ENCODE peak calls at places on chromosomes 4 and X, in nine cellular contexts. P is stimulated activated CD4-positive, alpha-beta T cell treated with anti-CD3 and anti-CD28 coated beads, Interleukin-15, amount 100 ng/mL, for 48 hours; W is mesendoderm; B is astrocyte of the hippocampus; G is ACHN; M is choroid plexus epithelial cell; O is amniotic stem cell; I is activated T-cell treated with anti-CD3 and anti-CD28 coated beads, Interleukin-2, amount 50 U/mL, for 1 hour; L is activated T-helper 1 cell treated with Interleukin-2 at 50 U/mL for 16 hours. F is an unnamed sample.

GRCh38 chrX:29617276-29617675 is 598.1 kb upstream of the MAGEB2 start:
- DNase-seq in G (peak), P (no peak), L (no peak), M (peak), O (no peak), B (no peak), I (no peak), W (no peak), F (no peak)

GRCh38 chr4:73421708-73422457 is 14.1 kb upstream of the AFP start:
- DNase-seq in O (no peak), P (no peak), G (no peak), M (no peak), L (no peak), B (no peak), I (no peak), W (no peak), F (no peak)

GRCh38 chr4:85607624-85608023 is 132.7 kb downstream of the ARHGAP24 start:
- DNase-seq in I (no peak), G (no peak), O (no peak), W (no peak), B (no peak), L (no peak), M (no peak), P (no peak), F (no peak)

GRCh38 chr4:2482693-2483092 is 13.8 kb downstream of the RNF4 start:
- DNase-seq in M (peak), G (no peak), L (no peak), I (no peak), W (no peak), P (no peak), O (no peak), B (peak), F (no peak)

GRCh38 chr4:55258152-55258863 is 87.7 kb upstream of the SRD5A3 start:
- DNase-seq in I (no peak), W (no peak), O (no peak), G (no peak), M (no peak), B (no peak), P (no peak), L (no peak), F (no peak)

GRCh38 chrX:49838374-49838773 is 9.3 kb downstream of the PAGE4 start:
- DNase-seq in P (no peak), I (no peak), O (no peak), M (peak), B (peak), L (no peak), W (peak), G (peak), F (no peak)

GRCh38 chr4:120685756-120686278 is 236.7 kb downstream of the PRDM5 start:
- DNase-seq in I (no peak), M (no peak), P (no peak), W (peak), O (no peak), B (no peak), G (no peak), L (no peak), F (no peak)

GRCh38 chr4:932713-933070 is 432 bp downstream of the TMEM175 start:
- DNase-seq in L (no peak), P (no peak), G (peak), W (no peak), I (no peak), M (no peak), B (no peak), O (no peak), F (no peak)

GRCh38 chrX:104113237-104113965 is 1.1 kb downstream of the ZCCHC18 start:
- DNase-seq in L (peak), B (peak), P (no peak), M (peak), G (peak), I (peak), O (peak), W (peak), F (peak)

GRCh38 chr4:122784261-122784660 is 42.4 kb upstream of the FGF2 start:
- DNase-seq in G (no peak), P (no peak), O (no peak), M (no peak), L (no peak), I (no peak), B (no peak), W (no peak), F (no peak)

F was measured in T-helper 17 cell.